ENCODE peak calls at places on chromosomes 5 and 9, in seven cellular contexts. M is CD4-positive, alpha-beta T cell; B is fibroblast of lung; F is RWPE1; I is hepatocyte; R is brain microvascular endothelial cell; Q is WTC11. N is an unnamed sample.

GRCh38 chr5:31794009-31794408 is 155.1 kb downstream of the PDZD2 start:
- DNase-seq in M (no peak), B (no peak), F (no peak), I (no peak), R (no peak), Q (no peak), N (no peak)

GRCh38 chr9:27791311-27791710 is 218.0 kb upstream of the C9orf72 start:
- DNase-seq in M (no peak), B (peak; percentile 16), F (peak; percentile 37), I (no peak), R (peak; percentile 12), Q (no peak), N (no peak)

GRCh38 chr9:125538092-125538473 is 168.9 kb downstream of the MAPKAP1 start:
- DNase-seq in M (no peak), B (peak; percentile 95), F (peak; percentile 95), I (peak; percentile 66), R (peak; percentile 91), Q (no peak), N (no peak)

GRCh38 chr5:53109041-53109435 is 519 bp downstream of the MOCS2 start:
- DNase-seq in M (no peak), B (no peak), F (peak; percentile 22), I (peak; percentile 32), R (no peak), Q (no peak), N (no peak)

GRCh38 chr5:113125371-113125770 is 148.8 kb downstream of the DCP2 start:
- DNase-seq in M (no peak), B (no peak), F (no peak), I (no peak), R (no peak), Q (no peak), N (no peak)

GRCh38 chr9:98791147-98792095 is 4.9 kb downstream of the ANKS6 start:
- DNase-seq in M (peak; percentile 40), B (peak; percentile 95), F (peak; percentile 99), I (peak; percentile 87), R (peak; percentile 84), Q (peak; percentile 86), N (peak; percentile 89)

GRCh38 chr5:76199321-76200318 is 116.4 kb downstream of the SV2C start:
- DNase-seq in M (no peak), B (no peak), F (no peak), I (no peak), R (no peak), Q (no peak), N (peak; percentile 8)

GRCh38 chr9:105241356-105242043 is 3.0 kb upstream of the SLC44A1 start:
- DNase-seq in M (no peak), B (peak; percentile 56), F (no peak), I (no peak), R (no peak), Q (no peak), N (no peak)

GRCh38 chr5:135271533-135272310 is 127.3 kb downstream of the MACROH2A1 start:
- DNase-seq in M (no peak), B (peak; percentile 59), F (no peak), I (peak; percentile 60), R (no peak), Q (no peak), N (peak; percentile 41)

GRCh38 chr5:111742166-111742565 is 14.8 kb downstream of the NREP start:
- DNase-seq in M (no peak), B (no peak), F (no peak), I (no peak), R (no peak), Q (no peak), N (no peak)

GRCh38 chr9:88387733-88388202 is 476 bp upstream of the SPIN1 start:
- DNase-seq in M (peak; percentile 17), B (peak; percentile 56), F (peak; percentile 61), I (peak; percentile 72), R (peak; percentile 53), Q (peak; percentile 55), N (no peak)

GRCh38 chr5:318341-318897 is 3.1 kb upstream of the AHRR start:
- DNase-seq in M (no peak), B (peak; percentile 60), F (no peak), I (no peak), R (peak; percentile 58), Q (no peak), N (no peak)

GRCh38 chr5:79582186-79582585 is 30.1 kb upstream of the TENT2 start:
- DNase-seq in M (no peak), B (no peak), F (no peak), I (no peak), R (no peak), Q (no peak), N (no peak)

GRCh38 chr9:91907387-91908292 is 42.4 kb downstream of the ROR2 start:
- DNase-seq in M (no peak), B (peak; percentile 41), F (no peak), I (no peak), R (no peak), Q (no peak), N (no peak)

GRCh38 chr9:93081081-93081529 is 14.9 kb upstream of the CARD19 start:
- DNase-seq in M (no peak), B (peak; percentile 26), F (no peak), I (peak; percentile 7), R (no peak), Q (peak; percentile 6), N (no peak)

GRCh38 chr9:129472651-129473102 is 148.2 kb downstream of the C9orf50 start:
- DNase-seq in M (no peak), B (peak; percentile 46), F (no peak), I (no peak), R (no peak), Q (no peak), N (no peak)

GRCh38 chr5:6177926-6178325 is 200.4 kb downstream of the MED10 start:
- DNase-seq in M (no peak), B (no peak), F (no peak), I (no peak), R (no peak), Q (no peak), N (no peak)

GRCh38 chr9:209143-209758 is 5.4 kb upstream of the DOCK8 start:
- DNase-seq in M (no peak), B (no peak), F (no peak), I (no peak), R (no peak), Q (no peak), N (no peak)

GRCh38 chr5:17012289-17012688 is 76.2 kb upstream of the MYO10 start:
- DNase-seq in M (no peak), B (peak; percentile 61), F (peak; percentile 20), I (no peak), R (peak; percentile 39), Q (no peak), N (no peak)

GRCh38 chr9:105361873-105362272 is 86.0 kb upstream of the FSD1L start:
- DNase-seq in M (no peak), B (peak; percentile 5), F (no peak), I (no peak), R (no peak), Q (no peak), N (no peak)

GRCh38 chr5:32076699-32077695 is 97.1 kb downstream of the GOLPH3 start:
- DNase-seq in M (peak; percentile 15), B (peak; percentile 87), F (peak; percentile 52), I (peak; percentile 66), R (peak; percentile 47), Q (peak; percentile 40), N (peak; percentile 27)

GRCh38 chr5:132663771-132664695 is 6.1 kb downstream of the IL13 start:
- DNase-seq in M (no peak), B (no peak), F (no peak), I (peak; percentile 39), R (no peak), Q (no peak), N (no peak)

GRCh38 chr5:5521029-5521428 is 98.6 kb downstream of the ICE1 start:
- DNase-seq in M (no peak), B (no peak), F (no peak), I (no peak), R (no peak), Q (no peak), N (no peak)

GRCh38 chr9:13427587-13427986 is 148.1 kb upstream of the MPDZ start:
- DNase-seq in M (no peak), B (peak; percentile 55), F (peak; percentile 34), I (peak; percentile 70), R (peak; percentile 38), Q (no peak), N (no peak)

GRCh38 chr9:126979461-126979860 is 64.9 kb downstream of the RALGPS1 start:
- DNase-seq in M (no peak), B (no peak), F (no peak), I (no peak), R (no peak), Q (no peak), N (no peak)

GRCh38 chr9:137464291-137464999 is 5.3 kb upstream of the NSMF start:
- DNase-seq in M (no peak), B (no peak), F (no peak), I (no peak), R (no peak), Q (no peak), N (no peak)

GRCh38 chr5:96146675-96147074 is 185.0 kb upstream of the ELL2 start:
- DNase-seq in M (no peak), B (peak; percentile 78), F (peak; percentile 39), I (peak; percentile 13), R (peak; percentile 27), Q (no peak), N (no peak)

GRCh38 chr5:159439002-159439401 is 108.7 kb upstream of the IL12B start:
- DNase-seq in M (no peak), B (no peak), F (no peak), I (no peak), R (no peak), Q (no peak), N (no peak)
- TF ChIP-seq CTCF in M (no peak), B (no peak), F (no peak), I (no peak), R (no peak), Q (no peak), N (no peak)

GRCh38 chr5:159543326-159543725 is 213.0 kb upstream of the IL12B start:
- DNase-seq in M (no peak), B (no peak), F (no peak), I (no peak), R (no peak), Q (no peak), N (no peak)
- TF ChIP-seq CTCF in M (no peak), B (no peak), F (no peak), I (no peak), R (no peak), Q (no peak), N (no peak)

GRCh38 chr9:6489099-6489498 is 76.1 kb downstream of the UHRF2 start:
- DNase-seq in M (no peak), B (no peak), F (no peak), I (no peak), R (no peak), Q (no peak), N (no peak)

GRCh38 chr9:6490863-6491262 is 77.9 kb downstream of the UHRF2 start:
- DNase-seq in M (no peak), B (no peak), F (no peak), I (no peak), R (no peak), Q (no peak), N (no peak)

GRCh38 chr9:6484210-6484609 is 71.2 kb downstream of the UHRF2 start:
- DNase-seq in M (no peak), B (no peak), F (no peak), I (no peak), R (no peak), Q (no peak), N (no peak)

GRCh38 chr9:6488395-6488794 is 75.4 kb downstream of the UHRF2 start:
- DNase-seq in M (no peak), B (no peak), F (no peak), I (no peak), R (no peak), Q (peak; percentile 28), N (no peak)
- TF ChIP-seq CTCF in M (no peak), B (no peak), F (no peak), I (no peak), R (peak; percentile 27), Q (no peak), N (no peak)

GRCh38 chr5:144196612-144197011 is 25.9 kb downstream of the KCTD16 start:
- DNase-seq in M (no peak), B (no peak), F (no peak), I (no peak), R (no peak), Q (no peak), N (no peak)
- TF ChIP-seq CTCF in M (no peak), B (no peak), F (no peak), I (no peak), R (peak; percentile 9), Q (no peak), N (no peak)